ENCODE peak calls at places on chromosomes 7 and 10, in five cellular contexts. R is aorta; S is upper lobe of right lung; Z is CD4-positive, CD25-positive, alpha-beta regulatory T cell; Q is right cardiac atrium. U is an unnamed sample.

GRCh38 chr10:29714096-29714874 is 79.5 kb upstream of the SVIL start:
- DNase-seq in Z (no peak), R (no peak), S (no peak), Q (no peak), U (no peak)

GRCh38 chr10:1180836-1181235 is 124.7 kb downstream of the WDR37 start:
- DNase-seq in R (peak; percentile 55), Q (peak; percentile 29), S (peak; percentile 32), Z (no peak), U (peak; percentile 19)

GRCh38 chr10:110103921-110104461 is 96.2 kb downstream of the ADD3 start:
- DNase-seq in S (no peak), Q (no peak), Z (no peak), R (no peak), U (no peak)

GRCh38 chr7:141263983-141264382 is 190.1 kb downstream of the TMEM178B start:
- DNase-seq in Q (no peak), R (no peak), S (no peak), Z (no peak), U (no peak)

GRCh38 chr7:603152-603941 is 83.7 kb upstream of the PDGFA start:
- DNase-seq in Z (peak; percentile 23), Q (peak; percentile 43), S (peak; percentile 56), R (peak; percentile 73), U (no peak)

GRCh38 chr7:29196191-29196590 is 1.6 kb downstream of the CHN2 start:
- DNase-seq in R (no peak), Z (no peak), Q (no peak), S (no peak), U (no peak)

GRCh38 chr10:131312261-131312801 is 810 bp upstream of the TCERG1L start:
- DNase-seq in Z (no peak), R (peak; percentile 65), Q (no peak), S (no peak), U (no peak)

GRCh38 chr10:47346572-47347302 is 1.4 kb upstream of the RBP3 start:
- DNase-seq in S (peak; percentile 79), R (peak; percentile 55), Z (no peak), Q (no peak), U (peak; percentile 19)

GRCh38 chr7:20929199-20929598 is 142.5 kb upstream of the SP8 start:
- DNase-seq in S (no peak), R (no peak), Z (no peak), Q (no peak), U (no peak)

GRCh38 chr7:142867398-142868187 is 12.7 kb downstream of the EPHB6 start:
- DNase-seq in Q (no peak), R (peak; percentile 64), S (no peak), Z (no peak), U (no peak)

GRCh38 chr7:101746311-101746710 is 71.1 kb upstream of the CUX1 start:
- DNase-seq in Z (no peak), S (no peak), Q (no peak), R (no peak), U (no peak)

GRCh38 chr10:79995979-79996629 is 47.2 kb upstream of the SFTPD start:
- DNase-seq in Q (no peak), R (no peak), Z (no peak), S (no peak), U (no peak)

GRCh38 chr10:8242295-8242872 is 187.9 kb downstream of the GATA3 start:
- DNase-seq in Z (no peak), R (no peak), S (no peak), Q (no peak), U (no peak)

GRCh38 chr10:16993186-16993585 is 136.4 kb downstream of the CUBN start:
- DNase-seq in R (no peak), S (no peak), Z (no peak), Q (no peak), U (no peak)

GRCh38 chr10:1378473-1378872 is 322.3 kb downstream of the WDR37 start:
- DNase-seq in Z (no peak), Q (no peak), R (no peak), S (no peak), U (no peak)

GRCh38 chr10:42971251-42971599 is 105.6 kb upstream of the RET start:
- DNase-seq in Z (no peak), S (no peak), Q (no peak), R (no peak), U (peak; percentile 21)
- H3K27ac ChIP-seq in Z (no peak overlapping the region), S (no peak overlapping the region), Q (no peak overlapping the region), R (no peak overlapping the region), U (no peak overlapping the region)

DNA sequence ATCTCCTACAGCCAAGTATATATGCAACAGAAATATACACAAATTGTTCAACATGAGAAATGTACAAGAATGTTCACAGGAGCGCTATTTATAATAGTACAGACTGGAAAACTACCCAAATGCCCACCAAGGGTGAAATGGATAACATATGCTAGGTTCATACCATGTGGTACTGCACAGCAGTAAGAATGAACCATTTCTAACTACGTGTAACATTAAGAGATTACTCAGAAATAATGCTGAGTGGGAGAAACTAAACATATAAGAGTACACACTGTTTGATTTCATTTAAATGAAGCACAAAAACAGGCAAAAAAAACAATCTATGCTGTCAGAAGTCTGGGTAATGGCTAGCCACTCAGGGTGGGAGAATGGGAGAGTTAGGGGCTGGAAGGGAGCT is 45.8 kb downstream of the RNLS start:
- DNase-seq in R (no peak), Q (no peak), Z (no peak), S (no peak), U (no peak)
- H3K27ac ChIP-seq in R (no peak overlapping the region), Q (no peak overlapping the region), Z (no peak overlapping the region), S (no peak overlapping the region), U (no peak overlapping the region)

GRCh38 chr10:43822509-43823236 is 174.0 kb upstream of the ZNF32 start:
- DNase-seq in Q (no peak), S (no peak), Z (no peak), R (no peak), U (no peak)
- H3K27ac ChIP-seq in Q (peak overlapping the region; percentile 55), S (peak overlapping the region; percentile 26), Z (no peak overlapping the region), R (peak overlapping the region; percentile 76), U (peak overlapping the region; percentile 7)

DNA sequence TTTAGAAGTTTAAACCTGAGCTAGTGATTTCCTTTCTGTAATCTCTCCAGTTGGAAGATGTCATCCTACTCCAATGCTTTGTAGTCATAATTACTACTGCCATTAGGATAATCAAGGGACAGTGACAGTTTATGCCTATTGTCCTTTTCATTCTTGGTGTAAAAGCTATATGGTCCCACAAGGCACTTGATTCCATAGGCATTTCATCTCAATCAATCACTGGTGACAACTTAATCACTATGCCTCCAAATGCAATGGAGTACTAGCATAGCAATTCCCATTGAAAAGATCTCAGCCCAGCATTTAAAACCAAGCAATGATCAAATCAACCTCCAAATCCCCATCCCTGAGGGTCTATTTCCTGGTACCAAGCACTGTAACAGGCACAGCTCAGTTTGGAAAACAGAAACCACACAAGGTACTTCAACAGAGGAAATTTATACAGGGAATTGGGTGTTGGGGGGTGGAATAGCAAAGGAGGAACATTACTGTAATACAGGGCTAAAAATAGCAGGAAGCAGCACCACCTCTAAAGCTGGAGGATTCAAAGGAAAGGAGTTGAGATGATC is 51.0 kb downstream of the FHIP2A start:
- DNase-seq in R (no peak), Q (no peak), Z (no peak), S (no peak), U (no peak)
- H3K27ac ChIP-seq in R (no peak overlapping the region), Q (no peak overlapping the region), Z (no peak overlapping the region), S (no peak overlapping the region), U (no peak overlapping the region)

GRCh38 chr10:127928021-127928806 is 21.3 kb downstream of the PTPRE start:
- DNase-seq in S (no peak), Z (no peak), Q (no peak), R (no peak), U (no peak)
- H3K27ac ChIP-seq in S (no peak overlapping the region), Z (no peak overlapping the region), Q (no peak overlapping the region), R (no peak overlapping the region), U (no peak overlapping the region)

GRCh38 chr7:36945612-36946400 is 221.5 kb upstream of the AOAH start:
- DNase-seq in Z (no peak), Q (no peak), S (no peak), R (no peak), U (no peak)
- H3K27ac ChIP-seq in Z (no peak overlapping the region), Q (no peak overlapping the region), S (no peak overlapping the region), R (no peak overlapping the region), U (no peak overlapping the region)

GRCh38 chr10:63583909-63584747 is 62.9 kb downstream of the REEP3 start:
- DNase-seq in Z (no peak), Q (no peak), R (no peak), S (no peak), U (no peak)
- H3K27ac ChIP-seq in Z (no peak overlapping the region), Q (no peak overlapping the region), R (peak overlapping the region; percentile 68), S (no peak overlapping the region), U (peak overlapping the region; percentile 50)

DNA sequence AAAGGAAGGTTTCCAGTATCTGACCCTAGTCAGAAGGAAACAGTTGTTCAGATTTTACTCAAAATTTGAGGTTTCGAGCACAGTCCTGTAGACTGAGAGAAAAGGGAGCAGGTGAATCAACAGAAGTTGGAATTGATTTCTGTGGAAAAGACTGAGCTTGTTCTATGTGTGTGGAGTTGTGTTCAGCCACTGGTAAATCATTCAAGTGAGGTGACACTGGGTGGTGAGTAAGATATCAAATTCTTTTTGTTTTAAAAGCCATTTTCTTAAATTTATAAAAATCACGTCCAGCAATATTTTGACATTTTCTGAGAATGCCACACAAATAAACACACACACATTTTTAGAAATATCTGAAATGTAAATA is 165.1 kb downstream of the HGF start:
- DNase-seq in Z (no peak), S (no peak), R (no peak), Q (no peak), U (no peak)
- H3K27ac ChIP-seq in Z (no peak overlapping the region), S (no peak overlapping the region), R (no peak overlapping the region), Q (no peak overlapping the region), U (no peak overlapping the region)

U was measured in psoas muscle.